ENCODE peak calls at places on chromosomes 1 and 21, in seven cellular contexts. One of them, this sample, is unnamed.

GRCh38 chr1:7379445-7379971 is 391.6 kb upstream of the VAMP3 start:
- DNase-seq in tibial nerve: no peak
- DNase-seq in H1: no peak
- DNase-seq in testis: peak; percentile 14
- DNase-seq in H54: no peak
- DNase-seq in esophagus squamous epithelium: no peak
- DNase-seq in ovary: no peak
- DNase-seq in this sample: peak; percentile 19

GRCh38 chr1:55813619-55814018 is 598.5 kb upstream of the USP24 start:
- DNase-seq in H54: no peak
- DNase-seq in testis: peak; percentile 44
- DNase-seq in tibial nerve: peak; percentile 70
- DNase-seq in H1: no peak
- DNase-seq in esophagus squamous epithelium: no peak
- DNase-seq in ovary: peak; percentile 77
- DNase-seq in this sample: peak; percentile 52

GRCh38 chr1:21593231-21593630 is 75.9 kb downstream of the RAP1GAP start:
- DNase-seq in esophagus squamous epithelium: no peak
- DNase-seq in tibial nerve: no peak
- DNase-seq in H54: no peak
- DNase-seq in testis: no peak
- DNase-seq in H1: no peak
- DNase-seq in ovary: no peak
- DNase-seq in this sample: no peak

GRCh38 chr1:46613661-46614603 is 2.7 kb downstream of the MOB3C start:
- DNase-seq in H1: peak; percentile 83
- DNase-seq in tibial nerve: peak; percentile 87
- DNase-seq in testis: peak; percentile 94
- DNase-seq in H54: peak; percentile 59
- DNase-seq in ovary: peak; percentile 94
- DNase-seq in esophagus squamous epithelium: peak; percentile 31
- DNase-seq in this sample: peak; percentile 96

GRCh38 chr21:45993210-45994085 is 11.9 kb downstream of the COL6A1 start:
- DNase-seq in esophagus squamous epithelium: no peak
- DNase-seq in ovary: peak; percentile 55
- DNase-seq in tibial nerve: peak; percentile 30
- DNase-seq in testis: peak; percentile 13
- DNase-seq in H54: no peak
- DNase-seq in H1: no peak
- DNase-seq in this sample: peak; percentile 0

GRCh38 chr1:43405876-43406234 is 16.2 kb downstream of the SZT2 start:
- DNase-seq in ovary: no peak
- DNase-seq in esophagus squamous epithelium: no peak
- DNase-seq in testis: no peak
- DNase-seq in H54: no peak
- DNase-seq in tibial nerve: no peak
- DNase-seq in H1: no peak
- DNase-seq in this sample: no peak

GRCh38 chr1:67889940-67890567 is 56.8 kb upstream of the GNG12 start:
- DNase-seq in esophagus squamous epithelium: no peak
- DNase-seq in tibial nerve: no peak
- DNase-seq in H1: no peak
- DNase-seq in H54: peak; percentile 41
- DNase-seq in testis: no peak
- DNase-seq in ovary: no peak
- DNase-seq in this sample: peak; percentile 31

GRCh38 chr1:53765656-53766055 is 26.7 kb upstream of the GLIS1 start:
- DNase-seq in H1: no peak
- DNase-seq in ovary: no peak
- DNase-seq in H54: no peak
- DNase-seq in esophagus squamous epithelium: no peak
- DNase-seq in tibial nerve: no peak
- DNase-seq in testis: no peak
- DNase-seq in this sample: no peak

GRCh38 chr21:33196956-33197374 is 32.8 kb upstream of the IFNAR2 start:
- DNase-seq in esophagus squamous epithelium: no peak
- DNase-seq in tibial nerve: peak; percentile 23
- DNase-seq in H1: peak; percentile 77
- DNase-seq in H54: peak; percentile 50
- DNase-seq in ovary: peak; percentile 65
- DNase-seq in testis: peak; percentile 86
- DNase-seq in this sample: peak; percentile 85

GRCh38 chr21:45511661-45512431 is 30.4 kb downstream of the SLC19A1 start:
- DNase-seq in esophagus squamous epithelium: no peak
- DNase-seq in ovary: peak; percentile 36
- DNase-seq in testis: no peak
- DNase-seq in H54: no peak
- DNase-seq in tibial nerve: no peak
- DNase-seq in H1: no peak
- DNase-seq in this sample: no peak

GRCh38 chr1:52571783-52572182 is 18.9 kb upstream of the TUT4 start:
- DNase-seq in testis: peak; percentile 65
- DNase-seq in esophagus squamous epithelium: no peak
- DNase-seq in H1: no peak
- DNase-seq in tibial nerve: no peak
- DNase-seq in H54: no peak
- DNase-seq in ovary: no peak
- DNase-seq in this sample: no peak

GRCh38 chr1:8733463-8733862 is 84.0 kb downstream of the RERE start:
- DNase-seq in H54: no peak
- DNase-seq in esophagus squamous epithelium: no peak
- DNase-seq in H1: no peak
- DNase-seq in tibial nerve: no peak
- DNase-seq in ovary: no peak
- DNase-seq in testis: no peak
- DNase-seq in this sample: no peak

GRCh38 chr1:66527688-66528087 is 6.3 kb upstream of the SGIP1 start:
- DNase-seq in tibial nerve: no peak
- DNase-seq in esophagus squamous epithelium: no peak
- DNase-seq in H1: no peak
- DNase-seq in ovary: no peak
- DNase-seq in H54: no peak
- DNase-seq in testis: no peak
- DNase-seq in this sample: no peak

GRCh38 chr1:153397056-153397923 is 6.4 kb upstream of the S100A8 start:
- DNase-seq in tibial nerve: no peak
- DNase-seq in testis: no peak
- DNase-seq in H1: peak; percentile 28
- DNase-seq in H54: no peak
- DNase-seq in esophagus squamous epithelium: no peak
- DNase-seq in ovary: no peak
- DNase-seq in this sample: no peak

GRCh38 chr1:243287652-243288051 is 31.8 kb downstream of the SDCCAG8 start:
- DNase-seq in tibial nerve: no peak
- DNase-seq in H54: peak; percentile 30
- DNase-seq in ovary: no peak
- DNase-seq in H1: no peak
- DNase-seq in testis: no peak
- DNase-seq in esophagus squamous epithelium: no peak
- DNase-seq in this sample: no peak

GRCh38 chr1:202806845-202807366 is 1.3 kb downstream of the KDM5B start:
- DNase-seq in esophagus squamous epithelium: no peak
- DNase-seq in H1: peak; percentile 59
- DNase-seq in H54: no peak
- DNase-seq in tibial nerve: no peak
- DNase-seq in ovary: no peak
- DNase-seq in testis: peak; percentile 60
- DNase-seq in this sample: no peak

GRCh38 chr1:87977145-87977544 is 648.5 kb downstream of the LMO4 start:
- DNase-seq in H54: no peak
- DNase-seq in ovary: no peak
- DNase-seq in esophagus squamous epithelium: no peak
- DNase-seq in H1: no peak
- DNase-seq in testis: no peak
- DNase-seq in tibial nerve: no peak
- DNase-seq in this sample: no peak

GRCh38 chr1:172823534-172823933 is 164.6 kb downstream of the FASLG start:
- DNase-seq in esophagus squamous epithelium: no peak
- DNase-seq in H54: no peak
- DNase-seq in H1: no peak
- DNase-seq in ovary: no peak
- DNase-seq in testis: no peak
- DNase-seq in tibial nerve: no peak
- DNase-seq in this sample: no peak

GRCh38 chr1:155261401-155261887 is 716 bp downstream of the SCAMP3 start:
- DNase-seq in ovary: no peak
- DNase-seq in H1: no peak
- DNase-seq in H54: no peak
- DNase-seq in tibial nerve: no peak
- DNase-seq in esophagus squamous epithelium: no peak
- DNase-seq in testis: no peak
- DNase-seq in this sample: no peak

GRCh38 chr1:194081444-194081843 is 895.0 kb upstream of the B3GALT2 start:
- DNase-seq in tibial nerve: no peak
- DNase-seq in testis: no peak
- DNase-seq in esophagus squamous epithelium: no peak
- DNase-seq in ovary: no peak
- DNase-seq in H54: no peak
- DNase-seq in H1: no peak
- DNase-seq in this sample: no peak

DNA sequence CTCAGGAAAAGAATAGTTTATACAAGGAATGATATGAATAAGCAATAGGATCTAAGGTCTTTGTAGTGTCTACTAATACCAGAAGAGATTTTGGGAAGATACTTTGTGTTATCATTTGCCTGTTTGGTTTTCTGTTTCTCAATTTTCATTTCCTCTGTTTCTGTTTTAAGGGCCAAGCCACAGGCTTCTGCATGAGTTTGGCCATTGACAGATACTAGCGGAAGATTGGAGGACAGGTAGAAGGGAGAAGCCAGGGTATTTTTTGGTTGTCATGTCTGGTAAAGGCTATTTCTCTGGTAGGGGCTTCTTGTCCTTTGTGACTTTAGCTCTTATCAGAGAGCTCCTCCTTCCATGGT is 51.4 kb downstream of the HS2ST1 start:
- DNase-seq in ovary: no peak
- DNase-seq in H54: no peak
- DNase-seq in esophagus squamous epithelium: no peak
- DNase-seq in H1: no peak
- DNase-seq in testis: no peak
- DNase-seq in tibial nerve: no peak
- DNase-seq in this sample: no peak
- TF ChIP-seq POLR2A in ovary: no peak
- TF ChIP-seq POLR2A in H54: no peak
- TF ChIP-seq POLR2A in esophagus squamous epithelium: no peak
- TF ChIP-seq POLR2A in H1: no peak
- TF ChIP-seq POLR2A in testis: no peak
- TF ChIP-seq POLR2A in tibial nerve: no peak
- TF ChIP-seq POLR2A in this sample: no peak

GRCh38 chr1:28087614-28088167 is 719 bp downstream of the EYA3 start:
- DNase-seq in tibial nerve: no peak
- DNase-seq in H54: no peak
- DNase-seq in H1: no peak
- DNase-seq in testis: peak; percentile 28
- DNase-seq in ovary: no peak
- DNase-seq in esophagus squamous epithelium: no peak
- DNase-seq in this sample: peak; percentile 22

GRCh38 chr1:28091043-28091781 is 2.8 kb upstream of the EYA3 start:
- DNase-seq in tibial nerve: peak; percentile 46
- DNase-seq in H1: peak; percentile 84
- DNase-seq in testis: peak; percentile 86
- DNase-seq in ovary: peak; percentile 40
- DNase-seq in H54: no peak
- DNase-seq in esophagus squamous epithelium: no peak
- DNase-seq in this sample: peak; percentile 63

GRCh38 chr1:28085129-28085528 is 3.3 kb downstream of the EYA3 start:
- DNase-seq in H1: no peak
- DNase-seq in esophagus squamous epithelium: no peak
- DNase-seq in H54: no peak
- DNase-seq in testis: no peak
- DNase-seq in ovary: no peak
- DNase-seq in tibial nerve: no peak
- DNase-seq in this sample: no peak

GRCh38 chr1:28086651-28087050 is 1.8 kb downstream of the EYA3 start:
- DNase-seq in esophagus squamous epithelium: no peak
- DNase-seq in tibial nerve: no peak
- DNase-seq in H54: no peak
- DNase-seq in testis: no peak
- DNase-seq in H1: no peak
- DNase-seq in ovary: no peak
- DNase-seq in this sample: no peak

GRCh38 chr1:28088168-28088961 is at the start of gene EYA3:
- DNase-seq in tibial nerve: peak; percentile 98
- DNase-seq in ovary: peak; percentile 99
- DNase-seq in H54: peak; percentile 78
- DNase-seq in H1: peak; percentile 96
- DNase-seq in testis: peak; percentile 99
- DNase-seq in esophagus squamous epithelium: peak; percentile 90
- DNase-seq in this sample: peak; percentile 97
- TF ChIP-seq POLR2A in tibial nerve: peak; percentile 6
- TF ChIP-seq POLR2A in ovary: peak; percentile 31
- TF ChIP-seq POLR2A in H54: peak; percentile 69
- TF ChIP-seq POLR2A in H1: peak; percentile 62
- TF ChIP-seq POLR2A in testis: no peak
- TF ChIP-seq POLR2A in esophagus squamous epithelium: no peak
- TF ChIP-seq POLR2A in this sample: peak; percentile 68

DNA sequence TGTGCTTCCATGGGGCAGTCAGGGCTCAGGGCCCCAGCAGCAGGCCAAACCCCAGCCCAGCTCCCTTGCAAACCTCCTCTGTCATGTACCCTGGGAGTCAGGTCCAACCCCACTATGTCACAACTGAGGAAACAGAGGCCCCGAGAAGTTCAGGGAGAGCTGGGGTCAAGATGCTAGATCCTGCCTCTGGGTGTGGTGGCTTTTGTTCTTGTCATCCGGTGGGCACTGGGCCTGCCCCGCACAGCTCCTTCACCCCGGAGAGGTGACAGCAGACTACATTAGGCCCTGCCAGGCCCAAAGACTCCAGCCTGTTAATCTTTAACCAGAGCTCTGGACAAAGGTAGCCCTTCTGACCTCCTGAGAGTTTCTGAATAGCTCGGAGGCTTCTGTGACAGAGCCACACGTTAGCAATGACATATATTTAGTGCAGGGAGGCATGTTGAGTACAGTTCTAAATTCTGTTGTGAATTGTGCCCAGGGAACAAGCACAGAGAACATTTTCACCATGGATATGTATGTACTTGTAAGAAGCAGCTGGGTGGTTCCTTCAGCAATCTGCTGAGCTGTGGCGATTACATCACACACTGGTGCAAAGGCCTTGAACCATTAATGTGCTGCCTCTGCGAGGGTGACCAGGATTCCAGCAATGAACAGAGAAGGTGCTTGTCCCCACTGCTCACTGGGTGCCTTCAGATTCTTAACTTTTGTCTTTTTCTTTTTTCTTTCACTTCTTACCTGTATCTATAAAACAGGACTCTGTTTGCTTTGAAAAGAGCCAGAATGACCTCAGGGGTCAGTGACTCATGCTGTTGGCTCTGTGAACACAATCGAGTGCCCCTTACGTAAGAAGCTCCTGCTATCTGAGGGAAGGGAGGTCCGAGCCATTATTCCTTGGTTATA is 102.8 kb downstream of the RHOU start:
- DNase-seq in testis: peak; percentile 60
- DNase-seq in tibial nerve: peak; percentile 26
- DNase-seq in esophagus squamous epithelium: no peak
- DNase-seq in H54: peak; percentile 55
- DNase-seq in ovary: peak; percentile 77
- DNase-seq in H1: peak; percentile 34
- DNase-seq in this sample: peak; percentile 85
- TF ChIP-seq POLR2A in testis: no peak
- TF ChIP-seq POLR2A in tibial nerve: no peak
- TF ChIP-seq POLR2A in esophagus squamous epithelium: no peak
- TF ChIP-seq POLR2A in H54: no peak
- TF ChIP-seq POLR2A in ovary: no peak
- TF ChIP-seq POLR2A in H1: no peak
- TF ChIP-seq POLR2A in this sample: peak; percentile 13

GRCh38 chr1:19251305-19252196 is at the start of the genes EMC1 and MRTO4:
- DNase-seq in H1: peak; percentile 97
- DNase-seq in ovary: peak; percentile 93
- DNase-seq in testis: peak; percentile 92
- DNase-seq in H54: peak; percentile 72
- DNase-seq in esophagus squamous epithelium: peak; percentile 16
- DNase-seq in tibial nerve: peak; percentile 69
- DNase-seq in this sample: peak; percentile 86
- TF ChIP-seq POLR2A in H1: peak; percentile 89
- TF ChIP-seq POLR2A in ovary: no peak
- TF ChIP-seq POLR2A in testis: no peak
- TF ChIP-seq POLR2A in H54: peak; percentile 58
- TF ChIP-seq POLR2A in esophagus squamous epithelium: no peak
- TF ChIP-seq POLR2A in tibial nerve: no peak
- TF ChIP-seq POLR2A in this sample: peak; percentile 45